ENCODE peak calls at places on chromosomes 16 and 17, in ten cellular contexts. X is AG09309; H is stimulated activated CD8-positive, alpha-beta memory T cell treated with anti-CD3 and anti-CD28 coated beads, Interleukin-15, amount 100 ng/mL, for 24 hours; A is K562; E is stimulated activated CD4-positive, alpha-beta T cell treated with anti-CD3 and anti-CD28 coated beads, Interleukin-1b, Interleukin-23, amount 100 ng/mL, for 24 hours; Q is effector CD4-positive, alpha-beta T cell; N is NCI-H774; M is SW 1271; B is HuH-7.5; C is NCI-H1417. J is an unnamed sample.
A peak's percentile ranks its signal among the peaks of the same experiment; 100 is the strongest.

GRCh38 chr16:88809068-88809675 is 2.6 kb downstream of the APRT start:
- DNase-seq in X (no peak), H (no peak), A (no peak), E (no peak), Q (no peak), N (no peak), M (no peak), B (no peak), C (no peak), J (no peak)

GRCh38 chr16:55913717-55914116 is 38.5 kb upstream of the CES5A start:
- DNase-seq in X (no peak), H (no peak), A (no peak), E (no peak), Q (no peak), N (no peak), M (no peak), B (no peak), C (no peak), J (no peak)

GRCh38 chr16:75695708-75696107 is 5.6 kb downstream of the DUXB start:
- DNase-seq in X (no peak), H (no peak), A (peak; percentile 55), E (no peak), Q (no peak), N (no peak), M (no peak), B (no peak), C (no peak), J (no peak)

GRCh38 chr17:46742539-46743270 is 75.8 kb downstream of the WNT3 start:
- DNase-seq in X (peak; percentile 52), H (no peak), A (peak; percentile 58), E (no peak), Q (no peak), N (no peak), M (peak; percentile 19), B (no peak), C (no peak), J (no peak)

GRCh38 chr17:82333279-82334171 is at the start of gene SECTM1:
- DNase-seq in X (no peak), H (no peak), A (no peak), E (no peak), Q (no peak), N (no peak), M (no peak), B (no peak), C (no peak), J (peak; percentile 86)

GRCh38 chr17:7306911-7307685 is at the start of gene EIF5A:
- DNase-seq in X (peak; percentile 100), H (peak; percentile 100), A (peak; percentile 90), E (peak; percentile 100), Q (peak; percentile 100), N (peak; percentile 92), M (peak; percentile 100), B (peak; percentile 96), C (peak; percentile 96), J (peak; percentile 100)

GRCh38 chr17:63969278-63969677 is 3.4 kb downstream of the SCN4A start:
- DNase-seq in X (no peak), H (no peak), A (no peak), E (no peak), Q (no peak), N (no peak), M (no peak), B (no peak), C (no peak), J (no peak)

GRCh38 chr16:3769013-3769412 is 51.7 kb upstream of the TRAP1 start:
- DNase-seq in X (no peak), H (no peak), A (no peak), E (no peak), Q (no peak), N (no peak), M (no peak), B (no peak), C (no peak), J (no peak)

GRCh38 chr16:47461598-47462266 is 601 bp downstream of the PHKB start:
- DNase-seq in X (no peak), H (peak; percentile 2), A (peak; percentile 21), E (no peak), Q (no peak), N (no peak), M (peak; percentile 59), B (peak; percentile 9), C (no peak), J (no peak)

GRCh38 chr17:28041844-28042656 is 427 bp upstream of the NLK start:
- DNase-seq in X (no peak), H (no peak), A (no peak), E (no peak), Q (no peak), N (no peak), M (no peak), B (no peak), C (no peak), J (no peak)

GRCh38 chr16:69444873-69445517 is 20.6 kb downstream of the CYB5B start:
- DNase-seq in X (no peak), H (no peak), A (no peak), E (no peak), Q (no peak), N (no peak), M (no peak), B (no peak), C (no peak), J (no peak)

GRCh38 chr16:57870753-57871454 is 68.6 kb upstream of the KIFC3 start:
- DNase-seq in X (no peak), H (no peak), A (no peak), E (no peak), Q (no peak), N (no peak), M (no peak), B (no peak), C (no peak), J (no peak)

GRCh38 chr16:2476345-2476720 is 1.4 kb downstream of the TBC1D24 start:
- DNase-seq in X (no peak), H (no peak), A (no peak), E (no peak), Q (no peak), N (no peak), M (no peak), B (no peak), C (no peak), J (no peak)

GRCh38 chr17:64118452-64118979 is 11.4 kb downstream of the ERN1 start:
- DNase-seq in X (no peak), H (no peak), A (peak; percentile 55), E (no peak), Q (no peak), N (peak; percentile 54), M (no peak), B (no peak), C (peak; percentile 68), J (no peak)

GRCh38 chr16:25950586-25951201 is 258.9 kb downstream of the HS3ST4 start:
- DNase-seq in X (no peak), H (no peak), A (no peak), E (no peak), Q (no peak), N (no peak), M (no peak), B (no peak), C (no peak), J (no peak)

GRCh38 chr17:59234631-59235030 is 14.3 kb downstream of the GDPD1 start:
- DNase-seq in X (no peak), H (no peak), A (no peak), E (no peak), Q (no peak), N (no peak), M (no peak), B (no peak), C (no peak), J (no peak)

GRCh38 chr17:45794840-45795239 is 10.7 kb downstream of the CRHR1 start:
- DNase-seq in X (no peak), H (no peak), A (no peak), E (no peak), Q (no peak), N (no peak), M (peak; percentile 5), B (no peak), C (no peak), J (no peak)

GRCh38 chr16:55713103-55713502 is 57.3 kb downstream of the SLC6A2 start:
- DNase-seq in X (no peak), H (no peak), A (no peak), E (no peak), Q (no peak), N (no peak), M (no peak), B (no peak), C (no peak), J (no peak)

GRCh38 chr16:88650749-88651275 is at the start of gene CYBA:
- DNase-seq in X (no peak), H (peak; percentile 60), A (peak; percentile 96), E (peak; percentile 66), Q (peak; percentile 63), N (no peak), M (peak; percentile 48), B (peak; percentile 99), C (peak; percentile 13), J (peak; percentile 81)

GRCh38 chr17:76345377-76345945 is 8.3 kb downstream of the PRPSAP1 start:
- DNase-seq in X (no peak), H (no peak), A (no peak), E (no peak), Q (no peak), N (no peak), M (no peak), B (no peak), C (no peak), J (no peak)

GRCh38 chr16:67263201-67263600 is 14.4 kb downstream of the SLC9A5 start:
- DNase-seq in X (no peak), H (no peak), A (no peak), E (no peak), Q (no peak), N (no peak), M (no peak), B (no peak), C (no peak), J (no peak)

GRCh38 chr17:2399572-2400473 is 1.0 kb downstream of the MNT start:
- DNase-seq in X (peak; percentile 88), H (peak; percentile 84), A (peak; percentile 67), E (peak; percentile 90), Q (peak; percentile 88), N (peak; percentile 85), M (peak; percentile 90), B (peak; percentile 96), C (peak; percentile 88), J (peak; percentile 97)

GRCh38 chr17:21370430-21370829 is 5.7 kb upstream of the KCNJ12 start:
- DNase-seq in X (no peak), H (no peak), A (no peak), E (no peak), Q (no peak), N (no peak), M (no peak), B (no peak), C (no peak), J (no peak)

GRCh38 chr17:40447148-40447644 is 3.9 kb downstream of the IGFBP4 start:
- DNase-seq in X (no peak), H (no peak), A (no peak), E (no peak), Q (no peak), N (no peak), M (no peak), B (no peak), C (no peak), J (no peak)

J was measured in sciatic nerve.